ENCODE peak calls at places on chromosomes 3 and 15, in nine cellular contexts. R is uterus, W is AG04450, M is astrocyte, I is heart right ventricle, V is lung, A is ovary, E is AG10803, D is bronchial epithelial cell. Q is an unnamed sample.

GRCh38 chr3:11845661-11846060 is 1.0 kb downstream of the TAMM41 start:
- DNase-seq in R (no peak), W (no peak), M (no peak), I (no peak), V (no peak), A (no peak), E (no peak), D (no peak), Q (no peak)

GRCh38 chr15:61069369-61070075 is 159.6 kb downstream of the RORA start:
- DNase-seq in R (no peak), W (no peak), M (no peak), I (no peak), V (no peak), A (no peak), E (peak; percentile 30), D (no peak), Q (no peak)

GRCh38 chr3:184506579-184506978 is 55.0 kb upstream of the EPHB3 start:
- DNase-seq in R (no peak), W (no peak), M (peak; percentile 47), I (no peak), V (no peak), A (no peak), E (peak; percentile 39), D (no peak), Q (peak; percentile 4)

GRCh38 chr3:47432673-47433072 is 43.1 kb downstream of the SCAP start:
- DNase-seq in R (no peak), W (no peak), M (no peak), I (no peak), V (peak; percentile 13), A (no peak), E (no peak), D (no peak), Q (no peak)

GRCh38 chr3:156456771-156457224 is 98.1 kb downstream of the SSR3 start:
- DNase-seq in R (no peak), W (no peak), M (peak; percentile 68), I (no peak), V (no peak), A (no peak), E (no peak), D (peak; percentile 46), Q (no peak)

GRCh38 chr3:124118397-124118796 is 126.5 kb upstream of the ROPN1 start:
- DNase-seq in R (no peak), W (no peak), M (no peak), I (no peak), V (no peak), A (no peak), E (peak; percentile 47), D (peak; percentile 27), Q (peak; percentile 35)

GRCh38 chr3:72185549-72186484 is 400.9 kb upstream of the PROK2 start:
- DNase-seq in R (no peak), W (peak; percentile 11), M (peak; percentile 88), I (no peak), V (no peak), A (no peak), E (peak; percentile 81), D (peak; percentile 78), Q (peak; percentile 68)

GRCh38 chr3:107813066-107813465 is 277.8 kb downstream of the CD47 start:
- DNase-seq in R (no peak), W (no peak), M (peak; percentile 45), I (no peak), V (no peak), A (no peak), E (no peak), D (no peak), Q (no peak)

GRCh38 chr3:194054540-194054939 is 81.4 kb upstream of the HES1 start:
- DNase-seq in R (no peak), W (no peak), M (no peak), I (no peak), V (no peak), A (no peak), E (no peak), D (no peak), Q (no peak)

GRCh38 chr15:68440136-68440535 is 8.2 kb upstream of the ITGA11 start:
- DNase-seq in R (peak; percentile 8), W (no peak), M (no peak), I (no peak), V (peak; percentile 6), A (no peak), E (no peak), D (no peak), Q (no peak)

GRCh38 chr3:97009427-97010019 is 195.1 kb downstream of the EPHA6 start:
- DNase-seq in R (no peak), W (no peak), M (no peak), I (no peak), V (no peak), A (no peak), E (no peak), D (no peak), Q (no peak)

GRCh38 chr3:177443469-177443868 is 246.2 kb upstream of the TBL1XR1 start:
- DNase-seq in R (no peak), W (no peak), M (peak; percentile 73), I (no peak), V (no peak), A (no peak), E (peak; percentile 50), D (peak; percentile 83), Q (peak; percentile 66)
- H3K4me3 ChIP-seq in R (no peak overlapping the region), W (peak overlapping the region; percentile 42), M (no peak overlapping the region), I (no peak overlapping the region), V (no peak overlapping the region), A (no peak overlapping the region), E (peak overlapping the region; percentile 42), D (no peak overlapping the region), Q (no peak overlapping the region)

GRCh38 chr3:109278546-109278945 is 37.8 kb downstream of the DPPA2 start:
- DNase-seq in R (no peak), W (no peak), M (peak; percentile 68), I (no peak), V (no peak), A (no peak), E (no peak), D (no peak), Q (no peak)

GRCh38 chr3:109278141-109278540 is 38.2 kb downstream of the DPPA2 start:
- DNase-seq in R (no peak), W (no peak), M (peak; percentile 58), I (no peak), V (no peak), A (no peak), E (no peak), D (no peak), Q (no peak)

GRCh38 chr3:109270779-109271178 is 45.5 kb downstream of the DPPA2 start:
- DNase-seq in R (no peak), W (no peak), M (no peak), I (no peak), V (no peak), A (no peak), E (no peak), D (no peak), Q (no peak)

DNA sequence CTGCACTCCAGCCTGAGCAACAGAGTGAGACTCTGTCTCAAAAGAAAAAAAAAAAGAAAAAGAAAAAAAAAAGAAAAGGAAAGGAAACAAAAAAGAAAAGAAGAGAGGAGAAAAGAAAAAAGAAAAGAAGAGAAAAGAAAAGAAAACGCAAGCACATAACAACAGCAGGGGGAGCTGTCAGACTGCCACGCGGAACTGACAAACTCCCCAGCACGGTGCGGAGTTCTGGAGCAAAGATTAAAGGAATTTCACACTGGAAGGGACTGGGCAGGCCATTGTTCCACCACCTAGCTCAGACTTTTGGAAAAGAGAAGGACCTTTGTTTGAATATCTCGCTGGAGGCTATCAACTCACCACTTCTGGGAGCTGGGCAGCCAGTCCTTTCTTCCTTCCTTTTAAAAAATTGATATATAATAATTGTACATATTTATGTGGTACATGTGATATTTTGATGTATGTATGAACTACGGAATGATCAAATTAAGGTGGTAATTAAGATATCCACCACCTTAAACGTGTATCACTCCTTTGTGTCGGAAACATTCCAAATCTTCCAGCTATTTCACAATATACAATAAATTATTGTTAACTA is 40.5 kb downstream of the DPPA2 start:
- DNase-seq in R (no peak), W (peak; percentile 2), M (peak; percentile 18), I (peak; percentile 19), V (no peak), A (no peak), E (peak; percentile 22), D (peak; percentile 10), Q (peak; percentile 67)
- TF ChIP-seq CTCF in R (no peak), W (peak; percentile 74), M (peak; percentile 77), I (peak; percentile 31), V (peak; percentile 4), A (no peak), E (peak; percentile 56), D (peak; percentile 71), Q (peak; percentile 55)

GRCh38 chr15:65029736-65030208 is 333 bp upstream of the MTFMT start:
- DNase-seq in R (no peak), W (no peak), M (no peak), I (no peak), V (no peak), A (no peak), E (no peak), D (no peak), Q (no peak)
- H3K4me3 ChIP-seq in R (peak overlapping the region; percentile 89), W (peak overlapping the region; percentile 85), M (peak overlapping the region; percentile 88), I (peak overlapping the region; percentile 98), V (no peak overlapping the region), A (peak overlapping the region; percentile 83), E (peak overlapping the region; percentile 86), D (peak overlapping the region; percentile 91), Q (peak overlapping the region; percentile 92)

DNA sequence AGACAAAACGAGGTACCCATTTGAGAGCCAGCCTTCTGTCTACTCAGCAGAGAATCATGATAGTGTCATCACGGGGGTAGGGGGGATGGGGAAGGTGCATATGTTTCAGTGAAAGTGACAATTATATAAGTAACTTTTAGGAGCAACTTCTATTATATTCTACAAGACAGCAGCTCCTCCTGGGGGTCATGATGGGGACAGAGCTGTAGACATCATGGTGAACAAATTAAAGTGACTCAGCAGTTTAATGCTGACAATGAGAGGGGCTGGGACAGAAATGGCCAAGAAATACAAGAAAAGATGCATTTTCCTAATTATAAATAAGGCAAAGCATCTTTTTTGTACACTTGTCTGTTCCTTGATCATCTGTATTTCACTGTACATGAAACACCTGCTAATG is 11.8 kb downstream of the CAPN3 start:
- DNase-seq in R (no peak), W (no peak), M (no peak), I (no peak), V (no peak), A (no peak), E (peak; percentile 11), D (no peak), Q (peak; percentile 39)
- TF ChIP-seq CTCF in R (no peak), W (peak; percentile 28), M (no peak), I (no peak), V (no peak), A (no peak), E (peak; percentile 15), D (no peak), Q (peak; percentile 36)

DNA sequence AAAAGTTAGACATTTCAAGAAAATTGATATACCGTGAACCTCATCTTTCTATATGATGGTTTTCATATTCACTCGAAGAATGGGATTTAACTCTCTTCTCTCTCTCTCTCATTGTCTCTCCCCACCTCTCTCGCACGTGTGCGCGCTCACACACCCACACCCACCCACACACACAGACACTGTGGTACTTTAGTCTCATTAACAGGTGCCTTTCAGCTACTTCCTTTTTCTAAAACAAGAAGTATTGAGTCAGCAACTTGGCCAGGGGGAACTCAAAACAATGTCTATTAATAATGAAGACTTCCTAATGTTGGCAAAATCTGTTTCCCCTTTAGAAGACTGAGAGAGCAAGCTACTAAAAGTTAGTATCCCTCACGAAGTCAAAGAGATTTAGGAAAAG is 150.7 kb downstream of the TMCO5A start:
- DNase-seq in R (no peak), W (no peak), M (no peak), I (no peak), V (no peak), A (no peak), E (no peak), D (no peak), Q (no peak)
- H3K4me3 ChIP-seq in R (no peak overlapping the region), W (no peak overlapping the region), M (no peak overlapping the region), I (no peak overlapping the region), V (no peak overlapping the region), A (no peak overlapping the region), E (no peak overlapping the region), D (no peak overlapping the region), Q (no peak overlapping the region)